ENCODE peak calls at places on chromosomes 5 and 9, in ten cellular contexts. W is effector CD4-positive, alpha-beta T cell; D is epithelial cell of esophagus; B is sciatic nerve; T is ovary; I is NCI-H748 treated with DMSO at 0.1 percent for 48 hours; L is H7; C is NCI-H1694; J is AG08396; X is iPS-NIHi11. S is an unnamed sample.

GRCh38 chr9:128969491-128969890 is 22.0 kb downstream of the NUP188 start:
- DNase-seq in L (no peak), T (no peak), D (no peak), B (no peak), X (no peak), W (no peak), J (no peak), C (no peak), I (no peak), S (no peak)

GRCh38 chr5:10836991-10837390 is 76.0 kb upstream of the DAP start:
- DNase-seq in J (no peak), C (no peak), W (no peak), L (no peak), I (no peak), D (no peak), T (no peak), X (no peak), B (no peak), S (no peak)

GRCh38 chr5:94908889-94909480 is 290.5 kb downstream of the SLF1 start:
- DNase-seq in C (no peak), J (peak; percentile 20), W (no peak), D (peak; percentile 61), I (peak; percentile 37), T (no peak), L (peak; percentile 26), B (no peak), X (peak; percentile 27), S (no peak)

GRCh38 chr5:135033026-135033861 is 784 bp downstream of the PITX1 start:
- DNase-seq in W (no peak), D (peak; percentile 68), L (peak; percentile 89), C (no peak), X (no peak), B (no peak), I (no peak), T (peak; percentile 51), J (peak; percentile 63), S (no peak)

GRCh38 chr5:68456756-68457217 is 241.2 kb downstream of the PIK3R1 start:
- DNase-seq in T (no peak), J (peak; percentile 36), X (peak; percentile 32), C (peak; percentile 2), I (no peak), L (no peak), W (no peak), D (peak; percentile 81), B (no peak), S (no peak)

GRCh38 chr9:106752581-106752980 is 110.4 kb upstream of the ZNF462 start:
- DNase-seq in L (no peak), W (no peak), B (no peak), D (no peak), I (no peak), X (no peak), C (no peak), T (no peak), J (no peak), S (no peak)

GRCh38 chr9:127742435-127743088 is 7.5 kb upstream of the TOR2A start:
- DNase-seq in W (no peak), X (peak; percentile 95), B (no peak), C (peak; percentile 65), J (peak; percentile 87), I (peak; percentile 75), L (peak; percentile 99), T (peak; percentile 80), D (peak; percentile 72), S (no peak)

GRCh38 chr5:15995206-15996052 is 184.2 kb downstream of the MARCHF11 start:
- DNase-seq in L (peak; percentile 19), B (no peak), W (no peak), T (no peak), C (peak; percentile 84), D (peak; percentile 64), I (peak; percentile 67), X (no peak), J (peak; percentile 22), S (no peak)

GRCh38 chr5:65034782-65035181 is 266.1 kb downstream of the CWC27 start:
- DNase-seq in J (no peak), X (peak; percentile 23), W (no peak), B (no peak), I (no peak), D (no peak), L (peak; percentile 71), C (no peak), T (peak; percentile 54), S (no peak)

S was measured in RWPE2.